ENCODE peak calls at places on chromosomes 4 and X, in eight cellular contexts. Y is tibial artery, W is AG10803, K is osteocyte, C is GM12864, Z is upper lobe of right lung, V is uterus, X is heart right ventricle. D is an unnamed sample.

GRCh38 chr4:21514022-21514421 is 434.6 kb downstream of the KCNIP4 start:
- DNase-seq in C (no peak), V (no peak), K (no peak), Y (no peak), W (no peak), X (no peak), Z (no peak), D (no peak)

GRCh38 chrX:154775611-154776349 is 13.1 kb downstream of the DKC1 start:
- DNase-seq in V (no peak), X (no peak), Z (no peak), W (no peak), K (no peak), C (no peak), Y (no peak), D (no peak)

GRCh38 chr4:99811850-99812249 is 4.8 kb upstream of the DAPP1 start:
- DNase-seq in X (no peak), V (no peak), W (peak; percentile 18), Y (no peak), Z (no peak), K (no peak), C (peak; percentile 38), D (peak; percentile 22)

GRCh38 chr4:15077969-15078368 is 75.7 kb downstream of the CPEB2 start:
- DNase-seq in C (no peak), X (no peak), V (no peak), K (no peak), Y (no peak), W (peak; percentile 30), Z (no peak), D (no peak)

GRCh38 chrX:154541896-154542722 is 4.5 kb downstream of the G6PD start:
- DNase-seq in K (peak; percentile 92), Z (peak; percentile 79), C (no peak), V (peak; percentile 93), Y (peak; percentile 94), X (peak; percentile 62), W (peak; percentile 85), D (no peak)

GRCh38 chr4:80155286-80155982 is 41.9 kb upstream of the PRDM8 start:
- DNase-seq in Y (no peak), V (no peak), W (no peak), Z (no peak), C (no peak), K (no peak), X (no peak), D (no peak)

GRCh38 chrX:136437774-136438173 is 50.0 kb upstream of the BRS3 start:
- DNase-seq in V (no peak), X (no peak), K (no peak), W (no peak), C (no peak), Z (no peak), Y (no peak), D (no peak)

GRCh38 chr4:38157592-38157991 is 197.4 kb downstream of the PTTG2 start:
- DNase-seq in Z (no peak), X (no peak), V (no peak), W (no peak), Y (no peak), K (no peak), C (no peak), D (no peak)

GRCh38 chr4:150297861-150298474 is 219.7 kb downstream of the DCLK2 start:
- DNase-seq in X (no peak), K (no peak), Z (no peak), Y (no peak), V (peak; percentile 26), W (peak; percentile 66), C (peak; percentile 15), D (peak; percentile 32)

GRCh38 chrX:140087865-140088264 is 122.5 kb upstream of the CXorf66 start:
- DNase-seq in X (no peak), K (no peak), Z (no peak), V (no peak), W (no peak), C (no peak), Y (no peak), D (no peak)

GRCh38 chrX:140090800-140091275 is 125.5 kb upstream of the CXorf66 start:
- DNase-seq in K (no peak), V (no peak), X (no peak), Y (no peak), W (no peak), Z (no peak), C (no peak), D (no peak)

GRCh38 chrX:140091276-140091886 is 126.1 kb upstream of the CXorf66 start:
- DNase-seq in V (no peak), K (no peak), C (no peak), Z (peak; percentile 67), Y (peak; percentile 60), W (peak; percentile 0), X (peak; percentile 21), D (peak; percentile 14)

GRCh38 chrX:140088438-140088837 is 123.1 kb upstream of the CXorf66 start:
- DNase-seq in C (no peak), K (no peak), Z (no peak), W (no peak), X (no peak), Y (no peak), V (no peak), D (no peak)

DNA sequence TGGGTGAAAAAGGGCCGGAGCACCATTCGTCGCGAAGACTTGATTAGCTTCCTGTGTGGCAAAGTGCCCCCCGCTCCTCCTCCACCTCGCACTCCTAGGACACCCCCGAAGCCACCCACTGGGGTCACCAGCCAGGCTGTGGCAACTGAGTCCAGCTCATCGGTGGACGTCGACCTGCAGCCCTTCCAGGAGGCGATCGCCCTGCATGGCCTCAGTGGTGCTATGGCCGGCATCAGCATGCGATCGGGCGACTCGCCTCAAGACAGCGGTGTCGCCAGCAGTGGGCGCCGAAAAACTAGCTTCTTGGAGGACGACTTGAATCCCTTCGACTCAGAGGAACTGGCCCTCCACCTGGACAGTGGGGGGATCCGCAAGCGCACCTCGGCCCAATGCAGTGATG is 126.8 kb upstream of the CXorf66 start:
- DNase-seq in V (no peak), Y (no peak), Z (no peak), W (no peak), X (no peak), C (no peak), K (no peak), D (no peak)
- TF ChIP-seq CTCF in V (no peak), Y (no peak), Z (no peak), W (no peak), X (no peak), C (no peak), K (no peak), D (no peak)

GRCh38 chrX:15416133-15416993 is 32.1 kb upstream of the VEGFD start:
- DNase-seq in Y (no peak), X (no peak), Z (no peak), C (no peak), K (no peak), W (peak; percentile 40), V (no peak), D (no peak)
- TF ChIP-seq CTCF in Y (no peak), X (no peak), Z (no peak), C (no peak), K (no peak), W (no peak), V (no peak), D (no peak)

GRCh38 chrX:147838465-147839131 is 73.1 kb upstream of the FMR1 start:
- DNase-seq in Z (no peak), K (no peak), V (no peak), Y (no peak), W (no peak), C (no peak), X (no peak), D (no peak)
- TF ChIP-seq CTCF in Z (no peak), K (peak; percentile 38), V (no peak), Y (no peak), W (peak; percentile 11), C (peak; percentile 20), X (no peak), D (peak; percentile 33)

GRCh38 chrX:26442340-26442739 is 226.4 kb downstream of the MAGEB5 start:
- DNase-seq in Y (no peak), C (no peak), V (no peak), W (peak; percentile 1), K (no peak), Z (no peak), X (no peak), D (no peak)
- TF ChIP-seq CTCF in Y (no peak), C (no peak), V (no peak), W (peak; percentile 31), K (peak; percentile 70), Z (no peak), X (peak; percentile 19), D (no peak)

GRCh38 chr4:181601118-181601517 is 642.1 kb upstream of the TENM3 start:
- DNase-seq in C (no peak), Y (no peak), K (no peak), V (no peak), W (peak; percentile 82), Z (no peak), X (no peak), D (no peak)
- TF ChIP-seq CTCF in C (no peak), Y (no peak), K (no peak), V (no peak), W (no peak), Z (no peak), X (no peak), D (no peak)

DNA sequence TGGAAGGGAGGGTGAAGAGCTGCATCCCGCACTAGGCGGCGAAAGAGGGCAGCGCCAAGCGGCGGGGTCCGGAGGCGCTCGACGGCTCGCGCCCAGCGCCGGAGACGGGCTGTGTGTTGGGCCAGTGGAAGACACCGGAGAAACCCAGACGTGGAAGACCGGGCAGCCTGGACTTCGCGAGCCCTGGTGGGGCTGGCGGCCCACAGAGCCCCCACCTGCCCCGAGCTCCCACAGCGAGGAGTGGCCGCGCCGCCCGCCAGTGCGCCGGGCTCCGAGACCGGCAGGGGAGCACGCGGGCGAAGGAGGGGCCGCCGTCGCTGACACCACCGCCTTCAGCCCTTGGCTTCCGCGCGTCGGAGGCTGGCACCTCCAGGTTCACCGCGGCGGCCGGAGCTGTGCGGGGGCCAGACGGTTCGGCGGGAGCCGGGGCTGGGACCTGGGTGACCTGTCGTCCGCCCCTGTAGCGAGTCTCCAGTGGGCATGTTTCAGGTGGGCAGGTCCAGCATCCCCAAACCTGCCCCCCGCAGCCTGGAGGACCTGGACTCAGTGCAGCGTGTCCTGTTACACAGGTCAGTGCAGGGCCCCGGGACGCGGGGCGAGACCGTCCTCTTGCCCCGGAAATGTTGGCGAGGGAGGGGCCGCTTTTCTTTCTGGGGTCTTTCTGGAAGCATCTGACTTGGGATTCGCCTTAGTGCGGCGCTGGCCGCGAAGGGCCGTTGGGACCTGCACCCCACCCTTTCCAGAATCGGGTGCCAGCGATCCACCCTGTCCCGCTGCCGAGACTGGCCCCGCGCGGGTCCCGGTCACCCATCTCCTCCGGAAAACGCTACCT is 9.6 kb upstream of the INTU start:
- DNase-seq in Z (peak; percentile 76), Y (no peak), V (no peak), K (no peak), W (peak; percentile 6), X (peak; percentile 34), C (no peak), D (no peak)
- TF ChIP-seq CTCF in Z (peak; percentile 32), Y (peak; percentile 36), V (peak; percentile 23), K (peak; percentile 37), W (peak; percentile 23), X (peak; percentile 11), C (no peak), D (no peak)

D was measured in GM10248.